ENCODE peak calls at places on chromosome 5, in five cellular contexts. One of them, this sample, is unnamed.

GRCh38 chr5:95942968-95943367 is 18.7 kb downstream of the ELL2 start:
- DNase-seq in AG08395: no peak
- DNase-seq in cerebellar cortex: no peak
- DNase-seq in head of caudate nucleus: no peak
- DNase-seq in GM03348: no peak
- DNase-seq in this sample: no peak

GRCh38 chr5:161544350-161544765 is 2.2 kb downstream of the GABRB2 start:
- DNase-seq in AG08395: peak; percentile 53
- DNase-seq in cerebellar cortex: peak; percentile 83
- DNase-seq in head of caudate nucleus: peak; percentile 84
- DNase-seq in GM03348: peak; percentile 63
- DNase-seq in this sample: peak; percentile 31

GRCh38 chr5:177358333-177358939 is 712 bp downstream of the RGS14 start:
- DNase-seq in AG08395: no peak
- DNase-seq in cerebellar cortex: no peak
- DNase-seq in head of caudate nucleus: no peak
- DNase-seq in GM03348: no peak
- DNase-seq in this sample: no peak

GRCh38 chr5:124951676-124952075 is 205.2 kb upstream of the ZNF608 start:
- DNase-seq in AG08395: no peak
- DNase-seq in cerebellar cortex: no peak
- DNase-seq in head of caudate nucleus: no peak
- DNase-seq in GM03348: no peak
- DNase-seq in this sample: no peak

GRCh38 chr5:140043508-140043872 is 391 bp upstream of the NRG2 start:
- DNase-seq in AG08395: no peak
- DNase-seq in cerebellar cortex: peak; percentile 66
- DNase-seq in head of caudate nucleus: peak; percentile 74
- DNase-seq in GM03348: no peak
- DNase-seq in this sample: no peak

GRCh38 chr5:178113841-178114324 is 551 bp downstream of the N4BP3 start:
- DNase-seq in AG08395: no peak
- DNase-seq in cerebellar cortex: no peak
- DNase-seq in head of caudate nucleus: no peak
- DNase-seq in GM03348: no peak
- DNase-seq in this sample: no peak

GRCh38 chr5:132388244-132389050 is 18.9 kb downstream of the SLC22A5 start:
- DNase-seq in AG08395: peak; percentile 19
- DNase-seq in cerebellar cortex: no peak
- DNase-seq in head of caudate nucleus: no peak
- DNase-seq in GM03348: no peak
- DNase-seq in this sample: peak; percentile 45

GRCh38 chr5:3595102-3595961 is at the start of gene IRX1:
- DNase-seq in AG08395: peak; percentile 88
- DNase-seq in cerebellar cortex: no peak
- DNase-seq in head of caudate nucleus: no peak
- DNase-seq in GM03348: peak; percentile 98
- DNase-seq in this sample: peak; percentile 90

GRCh38 chr5:102152906-102153787 is 142.9 kb downstream of the SLCO4C1 start:
- DNase-seq in AG08395: no peak
- DNase-seq in cerebellar cortex: peak; percentile 2
- DNase-seq in head of caudate nucleus: peak; percentile 39
- DNase-seq in GM03348: peak; percentile 15
- DNase-seq in this sample: no peak

GRCh38 chr5:132372542-132372941 is 3.0 kb downstream of the SLC22A5 start:
- DNase-seq in AG08395: no peak
- DNase-seq in cerebellar cortex: no peak
- DNase-seq in head of caudate nucleus: no peak
- DNase-seq in GM03348: no peak
- DNase-seq in this sample: no peak

GRCh38 chr5:172802585-172803176 is 31.4 kb upstream of the ERGIC1 start:
- DNase-seq in AG08395: no peak
- DNase-seq in cerebellar cortex: no peak
- DNase-seq in head of caudate nucleus: no peak
- DNase-seq in GM03348: no peak
- DNase-seq in this sample: no peak

GRCh38 chr5:52283221-52283620 is 504.5 kb upstream of the ITGA1 start:
- DNase-seq in AG08395: no peak
- DNase-seq in cerebellar cortex: no peak
- DNase-seq in head of caudate nucleus: no peak
- DNase-seq in GM03348: no peak
- DNase-seq in this sample: peak; percentile 74

This sample was measured in MG63.